ENCODE peak calls at places on chromosome 13, in ten cellular contexts. B is breast epithelium; X is amygdala; Q is hypothalamus; H is SK-N-SH; I is GOT3; U is CD4-positive, alpha-beta T cell; J is stimulated activated CD4-positive, alpha-beta T cell treated with anti-CD3 and anti-CD28 coated beads, Interleukin-15, amount 100 ng/mL, for 1 hour; W is activated naive CD4-positive, alpha-beta T cell treated with anti-CD3 and anti-CD28 coated beads for 36 hours; C is stimulated activated CD8-positive, alpha-beta memory T cell treated with anti-CD3 and anti-CD28 coated beads, Interleukin-2, amount 100 ng/mL, for 48 hours. K is an unnamed sample.

GRCh38 chr13:50017819-50018218 is 2.6 kb downstream of the KCNRG start:
- DNase-seq in Q (no peak), J (no peak), U (no peak), W (no peak), I (no peak), X (no peak), B (no peak), C (no peak), H (no peak), K (no peak)

GRCh38 chr13:49292742-49293498 is 45.2 kb downstream of the CDADC1 start:
- DNase-seq in W (no peak), Q (peak), J (no peak), B (no peak), X (peak), U (no peak), C (no peak), I (no peak), H (peak), K (no peak)

GRCh38 chr13:32001769-32002168 is 29.8 kb upstream of the FRY start:
- DNase-seq in C (no peak), W (no peak), B (no peak), X (no peak), U (no peak), I (no peak), H (no peak), J (no peak), Q (no peak), K (no peak)

GRCh38 chr13:76887070-76887563 is 912 bp upstream of the KCTD12 start:
- DNase-seq in J (no peak), W (no peak), H (peak), I (no peak), U (no peak), Q (no peak), B (no peak), X (no peak), C (no peak), K (no peak)

GRCh38 chr13:53110614-53111013 is 82.0 kb downstream of the OLFM4 start:
- DNase-seq in J (no peak), W (no peak), X (no peak), B (no peak), C (no peak), Q (no peak), U (no peak), H (no peak), I (no peak), K (no peak)

GRCh38 chr13:102100234-102100633 is 301.6 kb downstream of the FGF14 start:
- DNase-seq in B (no peak), C (no peak), J (no peak), I (no peak), H (no peak), U (no peak), X (no peak), W (no peak), Q (no peak), K (no peak)

GRCh38 chr13:72983085-72983768 is 75.6 kb upstream of the KLF5 start:
- DNase-seq in Q (no peak), C (no peak), U (no peak), H (no peak), J (no peak), X (no peak), I (no peak), B (no peak), W (no peak), K (no peak)

GRCh38 chr13:45412274-45413049 is 5.7 kb downstream of the SLC25A30 start:
- DNase-seq in X (no peak), I (no peak), J (no peak), U (no peak), H (no peak), C (no peak), W (no peak), Q (no peak), B (no peak), K (no peak)

GRCh38 chr13:67390462-67391093 is 160.4 kb upstream of the PCDH9 start:
- DNase-seq in W (no peak), X (no peak), J (no peak), B (no peak), I (no peak), H (no peak), Q (no peak), C (no peak), U (no peak), K (no peak)

GRCh38 chr13:37618554-37618953 is 20.0 kb upstream of the POSTN start:
- DNase-seq in U (no peak), X (no peak), Q (no peak), I (no peak), H (no peak), C (no peak), J (no peak), B (no peak), W (no peak), K (no peak)

GRCh38 chr13:39955560-39955959 is 300.1 kb downstream of the COG6 start:
- DNase-seq in Q (no peak), J (no peak), B (no peak), W (no peak), X (no peak), U (no peak), C (no peak), H (no peak), I (no peak), K (no peak)

GRCh38 chr13:112605531-112605990 is 17.6 kb upstream of the TUBGCP3 start:
- DNase-seq in J (no peak), I (no peak), W (no peak), H (no peak), X (no peak), B (no peak), Q (no peak), U (no peak), C (no peak), K (no peak)

GRCh38 chr13:99256709-99257108 is 1.5 kb downstream of the GPR18 start:
- DNase-seq in Q (no peak), I (no peak), X (no peak), C (no peak), H (no peak), J (no peak), U (no peak), B (no peak), W (no peak), K (no peak)

GRCh38 chr13:46119883-46120614 is 15.2 kb upstream of the CPB2 start:
- DNase-seq in C (no peak), U (no peak), H (no peak), W (no peak), X (no peak), B (no peak), I (no peak), J (no peak), Q (no peak), K (no peak)

GRCh38 chr13:33745370-33746324 is 72.3 kb upstream of the RFC3 start:
- DNase-seq in I (no peak), C (no peak), Q (no peak), H (no peak), J (no peak), U (no peak), X (no peak), W (no peak), B (no peak), K (no peak)